ENCODE peak calls at places on chromosomes 6 and 20, in five cellular contexts. O is tibial nerve, C is IMR-90, A is prostate gland, R is right lobe of liver. Y is an unnamed sample. For H3K27me3, the result is how much of the 10 kb centered on the place peaks cover.

GRCh38 chr6:148577687-148578488 is 168.9 kb upstream of the UST start:
- DNase-seq in C (peak), O (peak), R (peak), A (peak), Y (peak)

GRCh38 chr20:3786665-3787639 is at the start of gene CENPB:
- DNase-seq in O (peak), A (peak), C (peak), R (peak), Y (peak)

GRCh38 chr6:12354499-12354898 is 64.3 kb downstream of the EDN1 start:
- DNase-seq in A (peak), R (no peak), C (peak), O (no peak), Y (peak)

GRCh38 chr6:35742842-35743241 is 6.0 kb downstream of the ARMC12 start:
- DNase-seq in R (no peak), A (no peak), C (no peak), O (no peak), Y (no peak)

GRCh38 chr20:57719951-57720350 is 10.1 kb upstream of the PMEPA1 start:
- DNase-seq in O (no peak), A (no peak), R (no peak), C (no peak), Y (no peak)

GRCh38 chr6:157227202-157228166 is 95.8 kb downstream of the TMEM242 start:
- DNase-seq in R (no peak), C (no peak), A (no peak), O (no peak), Y (no peak)

GRCh38 chr20:44129996-44130718 is 56.8 kb downstream of the JPH2 start:
- DNase-seq in R (no peak), O (no peak), A (no peak), C (peak), Y (no peak)

GRCh38 chr20:5770987-5771318 is 20.8 kb downstream of the SHLD1 start:
- DNase-seq in A (no peak), C (no peak), O (no peak), R (no peak), Y (no peak)

GRCh38 chr6:145044606-145045275 is 690.6 kb downstream of the EPM2A start:
- DNase-seq in C (peak), A (no peak), R (no peak), O (no peak), Y (peak)

GRCh38 chr6:24430086-24430485 is 27.4 kb downstream of the MRS2 start:
- DNase-seq in O (no peak), C (peak), R (no peak), A (no peak), Y (no peak)

GRCh38 chr6:143507358-143508145 is 4.0 kb downstream of the FUCA2 start:
- DNase-seq in O (no peak), A (no peak), C (peak), R (no peak), Y (no peak)

GRCh38 chr6:140178550-140179334 is 804.3 kb upstream of the CITED2 start:
- DNase-seq in O (no peak), A (no peak), C (peak), R (no peak), Y (no peak)

GRCh38 chr6:40293824-40294188 is 293.4 kb downstream of the LRFN2 start:
- DNase-seq in C (no peak), A (no peak), R (no peak), O (no peak), Y (no peak)

GRCh38 chr6:111993342-111993741 is 60.6 kb upstream of the CCN6 start:
- DNase-seq in A (no peak), C (no peak), R (no peak), O (no peak), Y (no peak)

GRCh38 chr20:17859616-17860232 is 108.9 kb downstream of the SNX5 start:
- DNase-seq in R (peak), C (no peak), A (no peak), O (no peak), Y (no peak)

GRCh38 chr20:37314617-37315292 is 25.3 kb downstream of the MANBAL start:
- DNase-seq in A (no peak), R (no peak), C (peak), O (peak), Y (no peak)

GRCh38 chr6:27867051-27867940 is 44.9 kb downstream of the OR2B2 start:
- DNase-seq in R (peak), C (peak), O (no peak), A (no peak), Y (peak)

DNA sequence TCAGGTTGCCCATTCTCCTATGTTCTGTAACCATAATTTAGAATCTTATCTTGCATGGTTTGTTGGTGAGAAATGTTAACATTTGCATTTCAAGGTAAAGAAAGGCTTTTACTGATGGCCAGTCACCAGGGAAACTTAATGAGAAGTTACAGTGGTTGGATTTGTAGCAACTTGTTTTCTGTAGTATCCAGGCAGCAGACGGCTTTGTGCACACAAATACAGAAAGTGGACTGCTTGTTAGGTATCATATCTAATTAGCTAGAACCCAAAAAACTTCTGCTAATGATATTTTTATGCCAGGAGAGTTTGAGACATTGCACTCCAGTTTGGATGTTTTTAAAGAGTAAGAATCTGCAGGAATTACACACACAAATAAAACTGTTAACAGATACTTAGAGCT is 578.0 kb downstream of the DOK5 start:
- DNase-seq in O (no peak), R (no peak), C (no peak), A (no peak), Y (no peak)
- H3K4me3 ChIP-seq in O (no peak), R (no peak), C (no peak), A (no peak), Y (no peak)

GRCh38 chr20:21936261-21936660 is 230.8 kb downstream of the PAX1 start:
- DNase-seq in R (no peak), C (no peak), O (no peak), A (no peak), Y (no peak)
- H3K27ac ChIP-seq in R (no peak), C (no peak), O (no peak), A (no peak), Y (no peak)

GRCh38 chr6:10381133-10381829 is 33.6 kb downstream of the TFAP2A start:
- DNase-seq in O (no peak), A (no peak), R (no peak), C (no peak), Y (no peak)
- H3K27me3 ChIP-seq in O (under half), A (under half), R (under half), C (half or more), Y (under half)

GRCh38 chr20:38831995-38832620 is 26.6 kb downstream of the PPP1R16B start:
- DNase-seq in C (no peak), A (no peak), R (no peak), O (no peak), Y (no peak)
- H3K4me3 ChIP-seq in C (no peak), A (no peak), R (no peak), O (no peak), Y (no peak)

GRCh38 chr20:41172296-41173140 is 35.2 kb downstream of the PLCG1 start:
- DNase-seq in C (no peak), O (no peak), A (no peak), R (no peak), Y (no peak)
- H3K27ac ChIP-seq in C (peak), O (peak), A (peak), R (peak), Y (no peak)

DNA sequence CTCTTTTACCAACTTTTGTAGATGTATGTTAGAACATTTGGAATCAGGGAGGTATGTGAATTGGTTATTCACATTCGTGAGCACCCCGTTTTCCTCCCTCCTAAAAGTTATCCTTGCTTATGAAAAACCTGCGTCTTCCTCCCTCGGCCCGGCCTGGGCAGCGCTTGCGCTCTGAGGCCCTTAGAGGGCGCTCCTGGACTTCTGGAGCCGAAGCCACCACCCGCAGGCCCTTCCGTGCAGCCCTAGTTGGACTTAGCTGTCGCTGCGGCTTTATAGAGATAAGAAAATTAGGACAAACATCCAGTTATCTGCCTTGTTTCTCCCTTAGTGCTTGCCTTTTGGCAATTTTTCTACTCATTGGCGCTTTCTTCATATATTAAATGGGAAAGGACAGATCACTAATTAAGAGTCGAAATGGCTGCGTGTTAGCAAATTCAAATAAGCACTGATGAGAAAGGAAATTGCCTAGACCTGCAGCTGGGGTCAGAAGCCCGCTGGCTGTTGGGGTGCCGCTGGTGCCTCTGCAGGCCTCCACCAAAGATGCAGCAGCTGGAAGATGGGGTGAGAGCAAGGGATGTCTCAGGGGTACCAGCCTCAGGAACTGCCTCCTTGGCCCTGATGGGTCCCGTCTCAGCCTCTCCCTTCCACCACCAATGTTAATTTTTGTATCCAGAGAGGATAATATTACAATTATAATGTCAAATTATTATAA is 5.2 kb downstream of the FNDC1 start:
- DNase-seq in A (peak), R (peak), C (peak), O (peak), Y (peak)
- H3K27me3 ChIP-seq in A (under half), R (under half), C (under half), O (under half), Y (under half)

GRCh38 chr6:150641398-150642139 is 41.9 kb downstream of the PLEKHG1 start:
- DNase-seq in O (no peak), R (no peak), A (no peak), C (no peak), Y (no peak)
- H3K4me3 ChIP-seq in O (no peak), R (peak), A (no peak), C (no peak), Y (no peak)

GRCh38 chr20:23147964-23148720 is 62.0 kb upstream of the CD93 start:
- DNase-seq in O (no peak), R (peak), C (peak), A (no peak), Y (peak)
- H3K27ac ChIP-seq in O (peak), R (peak), C (peak), A (no peak), Y (peak)

Y was measured in SJSA1.